ENCODE peak calls at places on chromosomes 11 and 22, in nine cellular contexts. Y is AG09319, F is Peyer's patch, N is osteocyte, D is A549, T is tibial nerve, S is foreskin fibroblast, M is fibroblast of pulmonary artery, L is cardiac fibroblast. P is an unnamed sample.

GRCh38 chr22:50621491-50621880 is 6.5 kb downstream of the ARSA start:
- DNase-seq in F (peak; percentile 56), T (no peak), Y (no peak), S (no peak), D (no peak), M (no peak), N (no peak), L (no peak), P (peak; percentile 60)

GRCh38 chr22:39703890-39704658 is 133.5 kb downstream of the CACNA1I start:
- DNase-seq in S (no peak), N (no peak), Y (no peak), L (peak; percentile 20), T (no peak), F (no peak), M (peak; percentile 10), D (no peak), P (no peak)

GRCh38 chr11:134429104-134429503 is 17.1 kb upstream of the B3GAT1 start:
- DNase-seq in L (no peak), D (no peak), F (no peak), T (no peak), Y (no peak), M (no peak), S (no peak), N (no peak), P (no peak)

GRCh38 chr11:3865388-3866193 is 10.1 kb downstream of the STIM1 start:
- DNase-seq in M (peak; percentile 83), L (peak; percentile 78), F (no peak), T (no peak), S (peak; percentile 73), N (no peak), Y (no peak), D (no peak), P (no peak)

GRCh38 chr11:118304809-118305248 is 299 bp downstream of the CD3E start:
- DNase-seq in N (no peak), D (no peak), F (no peak), M (no peak), S (no peak), Y (no peak), L (no peak), T (no peak), P (no peak)

GRCh38 chr22:37521236-37521739 is 2.1 kb upstream of the CARD10 start:
- DNase-seq in N (no peak), D (no peak), Y (no peak), T (no peak), L (no peak), M (no peak), S (no peak), F (no peak), P (no peak)

GRCh38 chr22:37198290-37199102 is 10.4 kb upstream of the C1QTNF6 start:
- DNase-seq in S (peak; percentile 89), Y (no peak), L (peak; percentile 80), F (peak; percentile 92), T (peak; percentile 91), N (peak; percentile 93), D (peak; percentile 74), M (peak; percentile 74), P (peak; percentile 91)

GRCh38 chr22:22364207-22364606 is 119.6 kb downstream of the VPREB1 start:
- DNase-seq in M (no peak), F (no peak), T (no peak), S (no peak), D (no peak), Y (no peak), L (no peak), N (peak; percentile 49), P (no peak)

GRCh38 chr11:111918390-111919256 is at the start of gene C11orf52:
- DNase-seq in L (peak; percentile 52), M (peak; percentile 34), S (peak; percentile 59), N (no peak), Y (no peak), F (no peak), D (no peak), T (no peak), P (no peak)

GRCh38 chr11:112085822-112086421 is 634 bp downstream of the TIMM8B start:
- DNase-seq in M (peak; percentile 31), F (peak; percentile 28), T (peak; percentile 7), S (peak; percentile 64), Y (no peak), D (peak; percentile 28), N (no peak), L (peak; percentile 32), P (peak; percentile 28)

GRCh38 chr11:11407065-11407737 is 54.2 kb upstream of the CSNK2A3 start:
- DNase-seq in D (no peak), N (no peak), Y (no peak), L (no peak), S (no peak), F (no peak), M (no peak), T (no peak), P (no peak)

GRCh38 chr11:122202161-122202950 is 86.3 kb upstream of the BLID start:
- DNase-seq in S (peak; percentile 92), M (peak; percentile 79), D (no peak), L (peak; percentile 81), N (no peak), Y (peak; percentile 66), F (no peak), T (no peak), P (no peak)

GRCh38 chr22:47032956-47033647 is 270.7 kb downstream of the TBC1D22A start:
- DNase-seq in F (no peak), S (no peak), D (no peak), M (no peak), L (no peak), Y (no peak), T (no peak), N (no peak), P (no peak)

GRCh38 chr11:87425391-87425790 is 387.7 kb downstream of the TMEM135 start:
- DNase-seq in D (no peak), L (no peak), M (no peak), S (peak; percentile 72), N (no peak), F (no peak), Y (no peak), T (no peak), P (no peak)

GRCh38 chr11:105132716-105133511 is 6.7 kb downstream of the CARD18 start:
- DNase-seq in F (no peak), Y (no peak), L (peak; percentile 66), T (no peak), D (no peak), M (peak; percentile 90), S (peak; percentile 62), N (no peak), P (no peak)

GRCh38 chr11:79200398-79201070 is 240.3 kb downstream of the TENM4 start:
- DNase-seq in T (no peak), F (no peak), M (no peak), L (no peak), D (no peak), Y (no peak), N (no peak), S (peak; percentile 17), P (no peak)

GRCh38 chr11:118401880-118402590 is 629 bp downstream of the ATP5MG start:
- DNase-seq in T (no peak), F (no peak), L (peak; percentile 86), S (peak; percentile 73), M (peak; percentile 88), Y (peak; percentile 57), D (peak; percentile 18), N (no peak), P (no peak)

GRCh38 chr11:131229221-131229620 is 141.2 kb upstream of the NTM start:
- DNase-seq in M (no peak), S (no peak), D (no peak), Y (no peak), F (no peak), L (no peak), N (no peak), T (no peak), P (no peak)

GRCh38 chr22:41284465-41284864 is 1.5 kb downstream of the RANGAP1 start:
- DNase-seq in F (no peak), D (no peak), M (no peak), T (no peak), L (no peak), Y (no peak), S (no peak), N (no peak), P (no peak)

GRCh38 chr11:121520243-121521144 is 67.7 kb upstream of the SORL1-AS1 start:
- DNase-seq in T (no peak), Y (peak; percentile 70), D (no peak), N (no peak), S (peak; percentile 88), L (peak; percentile 82), F (no peak), M (peak; percentile 83), P (no peak)

GRCh38 chr11:2734181-2735052 is 34.6 kb upstream of the KCNQ1OT1 start:
- DNase-seq in F (no peak), D (no peak), M (no peak), T (no peak), S (no peak), Y (no peak), N (no peak), L (no peak), P (no peak)

GRCh38 chr11:129247129-129247528 is 55.0 kb upstream of the ARHGAP32 start:
- DNase-seq in T (no peak), D (peak; percentile 8), F (no peak), N (no peak), Y (no peak), S (peak; percentile 64), L (no peak), M (no peak), P (no peak)

DNA sequence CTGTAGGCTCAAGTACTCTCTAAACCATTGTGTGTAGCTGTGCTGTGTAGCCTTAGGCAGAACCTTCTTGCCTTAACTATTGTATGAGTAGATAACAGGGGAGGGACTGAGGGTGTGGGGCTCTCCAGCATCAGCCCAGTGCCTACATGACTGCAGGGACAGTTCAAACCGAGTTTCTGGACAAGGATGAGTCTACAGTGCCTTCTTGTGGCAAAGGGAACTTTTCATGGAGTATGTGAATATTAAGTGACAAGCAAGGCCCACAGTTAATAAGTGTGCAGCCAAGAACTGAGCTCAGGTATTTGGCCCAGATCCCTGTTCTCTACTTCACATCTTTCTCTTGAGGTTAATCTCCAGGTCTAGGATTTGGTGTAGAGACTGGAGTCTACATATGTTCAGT is 424.4 kb upstream of the LARGE1 start:
- DNase-seq in F (no peak), T (no peak), N (no peak), M (no peak), S (no peak), Y (no peak), D (no peak), L (no peak), P (no peak)
- TF ChIP-seq CTCF in F (peak; percentile 7), T (no peak), N (no peak), M (no peak), S (no peak), Y (no peak), D (no peak), L (no peak), P (no peak)

GRCh38 chr22:42632096-42632495 is 8.3 kb downstream of the ATP5MGL start:
- DNase-seq in D (peak; percentile 25), T (peak; percentile 4), L (no peak), N (no peak), Y (no peak), S (peak; percentile 42), M (no peak), F (no peak), P (no peak)
- TF ChIP-seq CTCF in D (no peak), T (no peak), L (peak; percentile 48), N (peak; percentile 42), Y (peak; percentile 34), S (peak; percentile 35), M (peak; percentile 35), F (no peak), P (peak; percentile 19)

GRCh38 chr11:92070026-92070889 is 154.4 kb upstream of the FAT3 start:
- DNase-seq in Y (no peak), S (no peak), T (no peak), M (peak; percentile 35), L (peak; percentile 12), F (no peak), N (no peak), D (no peak), P (no peak)
- TF ChIP-seq CTCF in Y (no peak), S (peak; percentile 19), T (no peak), M (peak; percentile 36), L (no peak), F (no peak), N (peak; percentile 19), D (no peak), P (no peak)

GRCh38 chr11:65743928-65744698 is 23.5 kb upstream of the RNASEH2C start:
- DNase-seq in S (peak; percentile 42), M (peak; percentile 39), N (peak; percentile 82), L (peak; percentile 44), F (no peak), Y (no peak), T (no peak), D (peak; percentile 49), P (no peak)
- TF ChIP-seq CTCF in S (peak; percentile 27), M (peak; percentile 27), N (peak; percentile 46), L (peak; percentile 35), F (peak; percentile 48), Y (peak; percentile 29), T (no peak), D (peak; percentile 40), P (no peak)